ENCODE peak calls at places on chromosomes 2 and 18, in ten cellular contexts. F is MM.1S; E is adipocyte; P is Caco-2; J is pancreas; Q is endodermal cell; U is transverse colon; L is fibroblast of lung; T is CD4-positive, alpha-beta memory T cell; Y is left lung. A is an unnamed sample.

GRCh38 chr18:354456-354855 is 86.6 kb upstream of the THOC1 start:
- DNase-seq in F (no peak), E (peak; percentile 54), P (no peak), J (no peak), Q (no peak), U (no peak), L (no peak), T (no peak), Y (no peak), A (no peak)

GRCh38 chr2:46821600-46821999 is 94.0 kb downstream of the MCFD2 start:
- DNase-seq in F (no peak), E (no peak), P (no peak), J (no peak), Q (no peak), U (no peak), L (no peak), T (no peak), Y (no peak), A (no peak)

GRCh38 chr18:54116541-54117257 is 107.8 kb downstream of the MBD2 start:
- DNase-seq in F (no peak), E (peak; percentile 43), P (no peak), J (no peak), Q (no peak), U (no peak), L (no peak), T (no peak), Y (no peak), A (no peak)

GRCh38 chr2:50402654-50402960 is 629.3 kb downstream of the NRXN1 start:
- DNase-seq in F (no peak), E (no peak), P (no peak), J (no peak), Q (no peak), U (no peak), L (no peak), T (no peak), Y (no peak), A (no peak)

GRCh38 chr2:23092831-23093230 is 292.1 kb upstream of the KLHL29 start:
- DNase-seq in F (peak; percentile 17), E (peak; percentile 48), P (peak; percentile 43), J (no peak), Q (no peak), U (no peak), L (no peak), T (no peak), Y (no peak), A (no peak)

GRCh38 chr2:241118727-241119505 is 16.8 kb upstream of the MTERF4 start:
- DNase-seq in F (no peak), E (no peak), P (no peak), J (no peak), Q (no peak), U (no peak), L (no peak), T (no peak), Y (no peak), A (no peak)

GRCh38 chr2:178194600-178195389 is 483 bp downstream of the OSBPL6 start:
- DNase-seq in F (peak; percentile 15), E (peak; percentile 75), P (peak; percentile 49), J (peak; percentile 40), Q (peak; percentile 89), U (peak; percentile 19), L (peak; percentile 70), T (no peak), Y (peak; percentile 42), A (peak; percentile 26)

GRCh38 chr2:16656087-16656486 is 9.5 kb downstream of the CYRIA start:
- DNase-seq in F (no peak), E (no peak), P (no peak), J (no peak), Q (peak; percentile 22), U (no peak), L (no peak), T (no peak), Y (no peak), A (no peak)

GRCh38 chr18:24837065-24837464 is 376.6 kb downstream of the HRH4 start:
- DNase-seq in F (no peak), E (peak; percentile 1), P (no peak), J (no peak), Q (no peak), U (no peak), L (peak; percentile 53), T (no peak), Y (no peak), A (no peak)

GRCh38 chr2:173354073-173354600 is 535 bp upstream of the CDCA7 start:
- DNase-seq in F (peak; percentile 49), E (peak; percentile 17), P (no peak), J (no peak), Q (no peak), U (no peak), L (no peak), T (no peak), Y (peak; percentile 34), A (no peak)

GRCh38 chr2:231666171-231667095 is 41.9 kb upstream of the PTMA start:
- DNase-seq in F (peak; percentile 51), E (peak; percentile 95), P (peak; percentile 90), J (peak; percentile 97), Q (peak; percentile 97), U (peak; percentile 97), L (peak; percentile 86), T (no peak), Y (peak; percentile 95), A (peak; percentile 87)

GRCh38 chr2:231668981-231669380 is 39.3 kb upstream of the PTMA start:
- DNase-seq in F (no peak), E (no peak), P (no peak), J (no peak), Q (no peak), U (no peak), L (no peak), T (no peak), Y (no peak), A (no peak)

GRCh38 chr2:231667497-231667896 is 40.8 kb upstream of the PTMA start:
- DNase-seq in F (no peak), E (no peak), P (no peak), J (no peak), Q (no peak), U (peak; percentile 55), L (no peak), T (no peak), Y (no peak), A (no peak)

GRCh38 chr2:231665208-231665921 is 43.0 kb upstream of the PTMA start:
- DNase-seq in F (no peak), E (no peak), P (no peak), J (no peak), Q (peak; percentile 62), U (no peak), L (no peak), T (no peak), Y (no peak), A (no peak)

DNA sequence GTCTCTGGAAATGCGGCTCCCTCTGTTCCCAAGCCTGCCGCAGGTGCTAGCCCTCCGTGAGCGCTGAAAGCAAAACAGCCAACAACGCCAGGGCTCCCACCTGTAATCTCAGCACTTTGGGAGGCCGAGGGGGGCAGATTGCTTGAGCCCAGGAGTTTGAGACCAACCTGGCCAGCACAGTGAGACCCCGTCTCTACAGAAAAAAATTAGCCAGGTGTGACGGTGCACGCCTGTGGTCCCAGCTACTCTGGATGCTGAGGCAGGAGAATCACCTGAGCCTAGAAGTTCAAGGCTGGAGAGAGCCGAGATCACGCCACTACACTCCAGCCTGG is 41.3 kb upstream of the PTMA start:
- DNase-seq in F (no peak), E (no peak), P (no peak), J (no peak), Q (no peak), U (no peak), L (no peak), T (no peak), Y (no peak), A (no peak)
- H3K4me3 ChIP-seq in F (peak overlapping the region; percentile 37), E (peak overlapping the region; percentile 88), P (peak overlapping the region; percentile 41), J (peak overlapping the region; percentile 52), Q (peak overlapping the region; percentile 73), U (peak overlapping the region; percentile 46), L (peak overlapping the region; percentile 57), T (no peak overlapping the region), Y (peak overlapping the region; percentile 49), A (peak overlapping the region; percentile 63)

DNA sequence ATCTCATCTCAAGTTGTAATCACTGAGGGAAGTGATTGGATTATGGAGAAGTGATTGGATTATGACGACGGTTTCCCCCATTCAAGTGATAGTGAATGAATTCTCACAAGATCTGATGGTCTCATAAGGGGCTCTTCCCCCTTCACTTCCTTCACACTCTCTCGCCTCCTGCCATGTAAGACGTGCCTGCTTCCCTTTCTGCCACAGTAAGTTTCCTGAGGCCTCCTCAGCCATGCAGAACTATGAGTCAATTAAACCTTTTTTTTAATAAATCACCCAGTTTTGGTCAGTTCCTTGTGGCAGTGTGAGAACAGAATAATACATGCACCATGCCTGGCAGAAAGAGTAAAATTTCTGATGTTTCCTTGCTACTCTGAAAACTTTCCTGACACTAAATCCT is 36.6 kb downstream of the CEP68 start:
- DNase-seq in F (no peak), E (no peak), P (no peak), J (no peak), Q (no peak), U (no peak), L (no peak), T (no peak), Y (no peak), A (no peak)
- H3K36me3 ChIP-seq in F (peaks cover 6% of the 10 kb centered on the region), E (peaks cover 93% of the 10 kb centered on the region), P (no peaks in the 10 kb centered on the region), J (no peaks in the 10 kb centered on the region), Q (peaks cover 93% of the 10 kb centered on the region), U (peaks cover 21% of the 10 kb centered on the region), L (peaks cover 9% of the 10 kb centered on the region), T (peaks cover 46% of the 10 kb centered on the region), Y (peaks cover 8% of the 10 kb centered on the region), A (peaks cover 21% of the 10 kb centered on the region)

DNA sequence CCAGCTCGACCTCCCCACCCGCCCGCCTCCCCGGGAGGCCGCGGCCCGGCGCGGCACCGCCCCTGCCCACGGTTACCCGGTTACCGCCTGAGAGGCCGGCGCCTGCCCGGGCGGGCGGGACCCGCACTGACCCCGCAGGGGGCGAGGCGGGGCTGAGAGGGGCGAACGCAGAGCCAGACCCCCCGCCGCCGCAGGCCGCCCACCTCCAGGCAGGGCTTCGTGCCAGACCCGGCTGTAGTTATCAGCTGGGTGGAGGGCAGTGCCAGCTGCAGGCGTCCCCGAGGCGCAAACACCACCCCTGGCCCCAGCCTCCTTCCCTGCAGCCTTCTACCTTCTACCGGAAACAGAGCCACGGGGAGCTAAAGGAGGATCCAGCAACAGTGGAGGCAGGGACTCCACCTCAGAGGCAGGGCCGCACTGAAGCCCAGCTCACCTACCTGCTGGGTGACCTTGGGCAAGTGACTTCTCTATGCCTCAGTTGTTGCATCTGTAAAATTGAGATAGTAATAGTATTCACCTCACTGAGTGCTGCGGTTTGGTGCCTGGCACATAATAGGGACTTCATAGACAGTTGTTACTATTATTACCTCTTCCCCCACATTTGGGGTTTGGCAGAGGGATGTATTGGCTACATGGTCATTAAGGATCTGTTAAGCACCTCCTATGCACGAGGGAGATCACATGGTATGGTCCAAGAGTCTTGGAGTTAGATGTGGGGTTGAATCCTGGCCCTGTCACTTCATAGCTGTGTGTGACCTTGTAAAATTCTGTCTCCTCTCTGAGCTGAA is 231.6 kb upstream of the SMAD2 start:
- DNase-seq in F (no peak), E (no peak), P (no peak), J (no peak), Q (no peak), U (no peak), L (peak; percentile 15), T (no peak), Y (peak; percentile 48), A (no peak)
- H3K4me3 ChIP-seq in F (peak overlapping the region; percentile 55), E (peak overlapping the region; percentile 71), P (peak overlapping the region; percentile 44), J (peak overlapping the region; percentile 41), Q (peak overlapping the region; percentile 75), U (peak overlapping the region; percentile 60), L (peak overlapping the region; percentile 52), T (no peak overlapping the region), Y (peak overlapping the region; percentile 51), A (peak overlapping the region; percentile 36)

DNA sequence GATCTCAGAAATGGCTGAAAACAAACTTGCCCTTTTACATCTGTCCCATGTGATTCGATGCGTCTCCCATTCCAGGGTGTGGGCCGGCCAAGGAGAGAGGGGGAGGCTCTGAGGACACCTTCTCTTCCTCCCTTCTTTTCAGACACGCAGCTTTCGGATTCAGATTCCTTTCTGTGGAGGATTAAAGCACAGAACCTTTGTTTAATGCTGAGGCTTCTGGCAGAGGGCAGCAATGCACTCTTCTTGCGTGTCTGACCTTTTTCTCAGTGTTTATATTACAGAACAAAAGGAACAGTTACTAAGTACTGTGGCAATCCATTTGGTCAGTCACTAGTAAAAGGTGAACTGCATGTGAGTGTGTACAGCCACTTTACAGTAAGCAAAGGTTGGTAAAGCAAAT is 268.9 kb upstream of the CCDC68 start:
- DNase-seq in F (no peak), E (peak; percentile 69), P (no peak), J (no peak), Q (no peak), U (no peak), L (peak; percentile 84), T (no peak), Y (no peak), A (no peak)
- H3K36me3 ChIP-seq in F (peaks cover 4% of the 10 kb centered on the region), E (peaks cover 66% of the 10 kb centered on the region), P (no peaks in the 10 kb centered on the region), J (no peaks in the 10 kb centered on the region), Q (peaks cover 13% of the 10 kb centered on the region), U (no peaks in the 10 kb centered on the region), L (peaks cover 8% of the 10 kb centered on the region), T (no peaks in the 10 kb centered on the region), Y (no peaks in the 10 kb centered on the region), A (peaks cover 25% of the 10 kb centered on the region)

A was measured in GM06990.